ENCODE peak calls at places on chromosome 19, in six cellular contexts. B is BJ, K is left lung, C is lower leg skin, J is sigmoid colon, U is transverse colon. Y is an unnamed sample.

GRCh38 chr19:47176071-47176626 is 45.5 kb downstream of the SAE1 start:
- DNase-seq in B (no peak), K (no peak), C (no peak), J (no peak), U (no peak), Y (no peak)

GRCh38 chr19:17777840-17778620 is 16.9 kb upstream of the B3GNT3 start:
- DNase-seq in B (no peak), K (peak; percentile 82), C (no peak), J (no peak), U (peak; percentile 80), Y (no peak)

GRCh38 chr19:3627351-3627723 is 747 bp upstream of the CACTIN start:
- DNase-seq in B (no peak), K (no peak), C (no peak), J (no peak), U (no peak), Y (no peak)

GRCh38 chr19:44856438-44857083 is 10.5 kb downstream of the NECTIN2 start:
- DNase-seq in B (no peak), K (peak; percentile 40), C (no peak), J (no peak), U (no peak), Y (no peak)

GRCh38 chr19:31285744-31286143 is 63.5 kb downstream of the TSHZ3 start:
- DNase-seq in B (no peak), K (peak; percentile 11), C (no peak), J (peak; percentile 48), U (no peak), Y (no peak)

GRCh38 chr19:56765107-56765506 is 75.4 kb downstream of the PEG3 start:
- DNase-seq in B (no peak), K (peak; percentile 53), C (no peak), J (peak; percentile 78), U (peak; percentile 26), Y (peak; percentile 55)

GRCh38 chr19:38388310-38389100 is at the start of gene SPRED3:
- DNase-seq in B (no peak), K (no peak), C (no peak), J (no peak), U (no peak), Y (no peak)

GRCh38 chr19:7063339-7063738 is 4.9 kb upstream of the MBD3L3 start:
- DNase-seq in B (no peak), K (no peak), C (no peak), J (no peak), U (no peak), Y (no peak)

GRCh38 chr19:44306283-44306682 is 1.5 kb upstream of the ZNF235 start:
- DNase-seq in B (no peak), K (no peak), C (no peak), J (no peak), U (no peak), Y (no peak)

GRCh38 chr19:46116121-46116520 is 8.4 kb downstream of the IGFL3 start:
- DNase-seq in B (no peak), K (no peak), C (no peak), J (no peak), U (no peak), Y (no peak)

GRCh38 chr19:56080669-56081401 is 40.3 kb downstream of the ZNF787 start:
- DNase-seq in B (no peak), K (peak; percentile 79), C (peak; percentile 95), J (peak; percentile 84), U (peak; percentile 85), Y (peak; percentile 76)

GRCh38 chr19:43731854-43732253 is 16.0 kb downstream of the IRGC start:
- DNase-seq in B (no peak), K (no peak), C (no peak), J (no peak), U (no peak), Y (no peak)

GRCh38 chr19:44987148-44987675 is 14.1 kb upstream of the RELB start:
- DNase-seq in B (no peak), K (no peak), C (no peak), J (no peak), U (no peak), Y (peak; percentile 31)

GRCh38 chr19:40147693-40148347 is 43.4 kb upstream of the MAP3K10 start:
- DNase-seq in B (peak; percentile 17), K (no peak), C (peak; percentile 86), J (no peak), U (peak; percentile 11), Y (no peak)

GRCh38 chr19:16139752-16140151 is 3.7 kb upstream of the HSH2D start:
- DNase-seq in B (no peak), K (no peak), C (no peak), J (no peak), U (peak; percentile 68), Y (no peak)

GRCh38 chr19:16470541-16470910 is 1.2 kb downstream of the EPS15L1 start:
- DNase-seq in B (no peak), K (no peak), C (no peak), J (no peak), U (no peak), Y (no peak)

GRCh38 chr19:28294395-28294794 is 918.6 kb downstream of the UQCRFS1 start:
- DNase-seq in B (no peak), K (no peak), C (no peak), J (no peak), U (peak; percentile 21), Y (no peak)

GRCh38 chr19:47779524-47780214 is 1.2 kb downstream of the SELENOW start:
- DNase-seq in B (no peak), K (peak; percentile 60), C (peak; percentile 89), J (peak; percentile 90), U (peak; percentile 63), Y (no peak)

GRCh38 chr19:35124098-35125060 is 8.8 kb downstream of the FXYD3 start:
- DNase-seq in B (peak; percentile 53), K (peak; percentile 95), C (peak; percentile 99), J (peak; percentile 97), U (peak; percentile 96), Y (peak; percentile 88)
- H3K4me3 ChIP-seq in B (peak overlapping the region; percentile 52), K (peak overlapping the region; percentile 44), C (no peak overlapping the region), J (peak overlapping the region; percentile 55), U (peak overlapping the region; percentile 51), Y (peak overlapping the region; percentile 49)

DNA sequence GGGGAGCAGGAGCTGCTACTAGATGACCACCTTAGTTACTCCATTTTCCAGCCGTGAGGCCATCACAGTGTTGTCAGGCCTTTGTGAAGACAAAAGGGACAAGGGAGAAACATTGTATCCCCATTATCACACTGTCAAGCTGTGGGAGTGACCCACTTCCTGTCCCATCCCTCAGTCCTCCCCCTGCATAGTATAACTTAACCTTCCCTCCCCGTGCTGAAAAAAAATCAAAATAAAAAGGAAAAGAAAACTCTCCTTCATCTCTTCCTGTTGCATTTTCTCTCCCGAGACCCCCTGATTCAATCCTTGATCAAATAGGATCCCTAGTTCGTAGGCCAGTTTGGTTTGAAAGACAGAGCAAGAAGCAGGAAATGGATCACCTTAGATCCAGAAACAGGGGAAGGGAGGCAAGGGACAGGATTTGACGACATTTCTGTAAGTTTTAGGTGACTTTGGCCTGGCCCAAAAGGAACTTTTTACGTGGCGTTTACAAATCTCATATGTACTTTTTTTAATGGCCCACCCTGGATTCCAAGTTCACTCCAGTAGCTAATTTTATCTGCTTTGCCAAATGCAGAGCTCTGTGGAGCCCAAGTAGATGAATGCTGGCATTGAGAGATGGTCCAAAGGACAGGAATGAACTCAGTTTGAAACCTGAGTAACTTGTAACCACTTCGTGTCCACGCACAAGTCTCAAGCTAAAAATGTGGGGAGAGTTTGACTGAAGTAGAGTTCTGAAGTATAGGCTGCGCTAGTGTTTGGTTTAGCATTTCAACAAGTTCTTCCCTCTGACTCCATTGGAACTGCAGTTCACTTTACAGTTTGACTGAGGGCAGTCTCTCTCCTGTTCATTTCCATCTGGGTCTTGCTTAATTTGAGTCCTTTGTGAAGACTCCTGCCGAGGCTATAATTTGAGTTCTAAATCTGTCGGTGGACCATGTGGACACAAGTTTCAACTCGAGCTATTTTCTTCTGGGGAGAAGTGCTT is 16.6 kb upstream of the GATAD2A start:
- DNase-seq in B (no peak), K (no peak), C (no peak), J (no peak), U (no peak), Y (no peak)
- H3K4me3 ChIP-seq in B (no peak overlapping the region), K (no peak overlapping the region), C (no peak overlapping the region), J (no peak overlapping the region), U (no peak overlapping the region), Y (no peak overlapping the region)

GRCh38 chr19:50721441-50722137 is 1.6 kb upstream of the CLEC11A start:
- DNase-seq in B (no peak), K (no peak), C (no peak), J (no peak), U (no peak), Y (no peak)
- H3K4me3 ChIP-seq in B (no peak overlapping the region), K (no peak overlapping the region), C (no peak overlapping the region), J (no peak overlapping the region), U (no peak overlapping the region), Y (no peak overlapping the region)

GRCh38 chr19:10006752-10007323 is 3.5 kb downstream of the COL5A3 start:
- DNase-seq in B (no peak), K (no peak), C (no peak), J (no peak), U (no peak), Y (no peak)

GRCh38 chr19:10007366-10007765 is 2.9 kb downstream of the COL5A3 start:
- DNase-seq in B (no peak), K (no peak), C (peak; percentile 88), J (peak; percentile 79), U (no peak), Y (peak; percentile 35)

GRCh38 chr19:10006335-10006708 is 4.0 kb downstream of the COL5A3 start:
- DNase-seq in B (no peak), K (peak; percentile 58), C (no peak), J (peak; percentile 87), U (peak; percentile 36), Y (peak; percentile 25)

GRCh38 chr19:10004617-10005016 is 5.7 kb downstream of the COL5A3 start:
- DNase-seq in B (no peak), K (no peak), C (no peak), J (no peak), U (no peak), Y (no peak)

DNA sequence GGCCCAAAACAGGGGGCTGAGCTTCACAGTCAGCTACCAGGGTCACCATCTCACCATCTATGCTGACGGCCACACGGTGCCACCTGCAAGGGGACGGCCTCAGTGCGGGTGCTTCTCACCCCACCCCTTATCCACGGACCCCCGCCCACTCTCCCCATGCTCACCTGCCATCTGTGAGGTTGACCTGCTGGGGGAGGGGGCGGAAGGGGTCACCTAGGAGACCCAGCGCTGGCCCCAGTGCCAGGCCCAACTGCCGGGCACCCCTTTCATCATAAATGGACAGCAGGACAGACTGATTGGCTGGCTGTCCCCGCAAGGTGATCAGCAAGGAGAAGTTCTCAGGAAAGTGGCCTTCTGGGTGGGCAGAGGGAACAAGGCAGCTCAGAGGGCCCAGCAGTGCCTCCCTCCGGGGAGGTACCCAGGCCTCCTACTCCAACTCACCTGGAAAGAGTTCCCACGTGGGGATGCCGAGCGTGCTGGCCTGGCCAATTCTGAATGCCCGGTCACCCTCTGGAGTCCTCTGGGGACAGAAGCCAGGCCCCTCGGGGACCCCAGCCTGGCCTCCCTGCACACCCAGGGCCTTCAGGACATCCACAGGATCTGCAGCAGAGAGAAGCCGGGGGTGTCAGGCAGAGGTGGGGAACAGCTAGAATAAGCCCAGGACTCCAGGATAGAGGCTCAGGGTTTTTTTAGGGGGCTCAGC is 4.5 kb downstream of the COL5A3 start:
- DNase-seq in B (no peak), K (no peak), C (no peak), J (no peak), U (no peak), Y (no peak)
- H3K4me3 ChIP-seq in B (no peak overlapping the region), K (no peak overlapping the region), C (no peak overlapping the region), J (peak overlapping the region; percentile 29), U (no peak overlapping the region), Y (peak overlapping the region; percentile 16)